ENCODE peak calls at places on chromosomes 2 and 18, in eight cellular contexts. F is cardiac muscle cell, K is AG09309, J is RWPE1, L is A549, E is AG10803, U is GM12865, V is cardiac fibroblast. Z is an unnamed sample.

GRCh38 chr2:63012541-63012940 is 38.1 kb upstream of the OTX1 start:
- DNase-seq in F (no peak), K (no peak), J (no peak), L (no peak), E (peak; percentile 89), U (no peak), V (peak; percentile 7), Z (no peak)

GRCh38 chr2:68385907-68386287 is 20.8 kb downstream of the PLEK start:
- DNase-seq in F (no peak), K (no peak), J (no peak), L (no peak), E (no peak), U (no peak), V (no peak), Z (no peak)

GRCh38 chr2:189060096-189060642 is 86.0 kb downstream of the COL3A1 start:
- DNase-seq in F (no peak), K (no peak), J (no peak), L (peak; percentile 12), E (no peak), U (no peak), V (no peak), Z (no peak)

GRCh38 chr2:238097201-238097987 is 2.7 kb upstream of the ESPNL start:
- DNase-seq in F (no peak), K (no peak), J (no peak), L (no peak), E (no peak), U (no peak), V (no peak), Z (no peak)

GRCh38 chr2:6909431-6910385 is 7.5 kb upstream of the RNF144A start:
- DNase-seq in F (no peak), K (no peak), J (no peak), L (no peak), E (no peak), U (peak; percentile 84), V (no peak), Z (no peak)

GRCh38 chr2:98806266-98806697 is 75.3 kb upstream of the MGAT4A start:
- DNase-seq in F (no peak), K (peak; percentile 27), J (peak; percentile 36), L (no peak), E (peak; percentile 34), U (no peak), V (peak; percentile 70), Z (no peak)

GRCh38 chr2:205766765-205767359 is 84.6 kb downstream of the NRP2 start:
- DNase-seq in F (peak; percentile 75), K (no peak), J (peak; percentile 48), L (peak; percentile 62), E (peak; percentile 57), U (peak; percentile 59), V (peak; percentile 75), Z (no peak)

GRCh38 chr18:31976242-31976641 is 33.3 kb upstream of the TRAPPC8 start:
- DNase-seq in F (peak; percentile 3), K (no peak), J (no peak), L (no peak), E (no peak), U (no peak), V (no peak), Z (no peak)

GRCh38 chr2:148565272-148565894 is 79.2 kb upstream of the EPC2 start:
- DNase-seq in F (no peak), K (no peak), J (no peak), L (no peak), E (no peak), U (no peak), V (peak; percentile 15), Z (no peak)

GRCh38 chr2:57373530-57373929 is 673.1 kb upstream of the VRK2 start:
- DNase-seq in F (no peak), K (no peak), J (peak; percentile 67), L (peak; percentile 17), E (peak; percentile 76), U (no peak), V (peak; percentile 41), Z (no peak)

GRCh38 chr2:69603146-69603743 is 40.3 kb downstream of the AAK1 start:
- DNase-seq in F (no peak), K (no peak), J (no peak), L (no peak), E (no peak), U (no peak), V (no peak), Z (no peak)

GRCh38 chr2:36516136-36516870 is 81.7 kb downstream of the FEZ2 start:
- DNase-seq in F (no peak), K (no peak), J (no peak), L (no peak), E (peak; percentile 91), U (no peak), V (peak; percentile 67), Z (no peak)

GRCh38 chr2:9247177-9247576 is 40.6 kb downstream of the ASAP2 start:
- DNase-seq in F (no peak), K (no peak), J (no peak), L (no peak), E (no peak), U (no peak), V (no peak), Z (no peak)

GRCh38 chr2:40844353-40845277 is 392.7 kb upstream of the SLC8A1 start:
- DNase-seq in F (peak; percentile 28), K (no peak), J (no peak), L (peak; percentile 40), E (no peak), U (peak; percentile 14), V (peak; percentile 4), Z (no peak)

GRCh38 chr2:26670171-26670570 is 22.4 kb upstream of the KCNK3 start:
- DNase-seq in F (no peak), K (peak; percentile 17), J (no peak), L (no peak), E (no peak), U (no peak), V (peak; percentile 55), Z (no peak)

GRCh38 chr2:63631501-63631900 is 42.7 kb downstream of the MDH1 start:
- DNase-seq in F (no peak), K (no peak), J (no peak), L (no peak), E (no peak), U (no peak), V (no peak), Z (no peak)

GRCh38 chr2:101717041-101717817 is 19.7 kb downstream of the MAP4K4 start:
- DNase-seq in F (no peak), K (no peak), J (no peak), L (no peak), E (no peak), U (peak; percentile 74), V (no peak), Z (no peak)

GRCh38 chr2:148814143-148814852 is 60.7 kb upstream of the KIF5C start:
- DNase-seq in F (no peak), K (no peak), J (no peak), L (no peak), E (peak; percentile 33), U (peak; percentile 42), V (peak; percentile 67), Z (no peak)

DNA sequence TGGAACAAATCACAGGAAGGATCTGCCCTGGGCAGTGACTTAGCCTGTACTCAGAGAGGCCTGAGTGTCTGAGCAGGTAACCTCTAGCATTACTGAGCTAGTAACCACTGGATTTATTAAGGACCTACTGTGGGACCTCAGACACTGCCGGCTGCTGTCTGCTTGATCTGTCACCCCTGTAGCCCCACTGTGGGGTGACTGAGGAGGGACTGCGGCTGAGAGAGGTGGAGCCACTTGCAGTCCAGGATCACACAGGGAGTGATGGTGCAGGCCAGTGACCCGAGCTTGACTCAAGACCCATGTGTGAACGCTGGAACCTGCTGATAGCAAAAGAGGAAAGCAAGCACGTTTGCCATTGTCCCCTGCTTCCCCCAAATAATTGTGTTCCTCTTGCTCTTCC is 15.6 kb downstream of the CHMP1B start:
- DNase-seq in F (no peak), K (no peak), J (no peak), L (no peak), E (no peak), U (no peak), V (no peak), Z (no peak)
- TF ChIP-seq CTCF in F (no peak), K (no peak), J (no peak), L (no peak), E (no peak), U (no peak), V (no peak), Z (no peak)

DNA sequence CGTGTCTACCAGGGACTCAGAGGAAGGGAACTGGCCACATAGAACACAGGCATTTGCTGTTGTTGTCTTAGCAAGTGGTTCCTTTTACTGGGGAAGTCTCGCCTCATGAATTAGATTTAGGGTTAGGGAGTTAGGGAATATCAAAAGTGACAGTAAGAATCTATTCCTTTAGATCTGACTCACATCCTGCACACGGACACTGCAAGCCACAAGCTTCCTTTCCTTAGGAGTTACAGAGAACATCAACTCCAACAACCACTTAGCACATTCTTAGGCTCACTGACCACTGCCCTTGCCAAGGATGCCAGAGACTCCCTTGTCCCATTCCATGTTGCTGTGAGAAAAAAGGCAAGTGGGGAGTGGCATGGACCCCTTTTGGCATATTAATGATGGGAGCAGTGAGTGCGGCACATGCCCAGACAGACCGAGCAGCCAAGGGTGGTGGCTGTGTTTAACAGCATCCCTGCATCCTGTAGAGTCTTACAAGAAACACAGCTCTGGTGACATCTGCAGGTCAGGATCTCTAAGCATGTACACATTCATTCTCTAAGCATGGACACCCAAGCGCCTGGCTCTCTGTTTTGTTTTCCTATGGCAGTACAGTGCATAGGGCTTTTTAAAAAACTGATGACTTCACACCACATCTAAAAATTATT is 745.6 kb upstream of the RAB6C start:
- DNase-seq in F (peak; percentile 47), K (no peak), J (peak; percentile 14), L (peak; percentile 10), E (peak; percentile 30), U (no peak), V (peak; percentile 58), Z (no peak)
- TF ChIP-seq CTCF in F (peak; percentile 48), K (no peak), J (no peak), L (no peak), E (peak; percentile 18), U (no peak), V (no peak), Z (no peak)

GRCh38 chr2:30110773-30111172 is 36.0 kb upstream of the YPEL5 start:
- DNase-seq in F (no peak), K (no peak), J (no peak), L (no peak), E (peak; percentile 22), U (no peak), V (no peak), Z (no peak)

GRCh38 chr2:30113617-30114293 is 33.1 kb upstream of the YPEL5 start:
- DNase-seq in F (no peak), K (peak; percentile 90), J (peak; percentile 68), L (peak; percentile 35), E (peak; percentile 85), U (no peak), V (peak; percentile 65), Z (no peak)

GRCh38 chr2:30115141-30115980 is 31.4 kb upstream of the YPEL5 start:
- DNase-seq in F (peak; percentile 85), K (no peak), J (peak; percentile 48), L (peak; percentile 88), E (peak; percentile 79), U (peak; percentile 72), V (peak; percentile 87), Z (no peak)

DNA sequence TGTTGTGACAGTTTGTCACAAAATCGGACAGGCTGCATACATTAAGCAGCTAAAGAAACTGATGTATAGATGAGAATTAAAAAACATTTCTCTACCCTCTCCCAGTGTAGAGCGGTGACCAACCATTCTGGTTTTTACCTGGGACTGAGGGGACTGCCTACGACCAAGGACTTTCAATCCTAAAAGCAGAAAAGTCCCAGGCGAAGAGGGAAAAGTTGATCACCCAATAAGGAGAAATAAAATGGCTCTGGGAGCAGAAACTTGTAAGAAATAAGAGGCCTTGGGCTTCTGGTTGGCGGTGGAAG is 30.9 kb upstream of the YPEL5 start:
- DNase-seq in F (no peak), K (no peak), J (no peak), L (no peak), E (no peak), U (no peak), V (no peak), Z (no peak)
- TF ChIP-seq CTCF in F (no peak), K (no peak), J (peak; percentile 40), L (no peak), E (no peak), U (no peak), V (no peak), Z (no peak)

GRCh38 chr2:145546091-145546490 is 1026.2 kb upstream of the ZEB2 start:
- DNase-seq in F (no peak), K (no peak), J (no peak), L (peak; percentile 8), E (peak; percentile 17), U (no peak), V (peak; percentile 20), Z (no peak)
- TF ChIP-seq CTCF in F (peak; percentile 23), K (peak; percentile 45), J (no peak), L (no peak), E (peak; percentile 35), U (no peak), V (peak; percentile 21), Z (no peak)

Z was measured in mesothelial cell of epicardium.